ENCODE peak calls at places on chromosomes 4 and X, in eight cellular contexts. P, M, B, Y, Z, E, X and D are unnamed samples.

GRCh38 chr4:93157984-93158383 is 670.6 kb upstream of the ATOH1 start:
- DNase-seq in P (no peak), M (no peak), B (no peak), Y (no peak), Z (no peak), E (no peak), X (no peak), D (peak)

GRCh38 chr4:113537183-113537977 is 224.2 kb downstream of the CAMK2D start:
- DNase-seq in P (no peak), M (no peak), B (no peak), Y (no peak), Z (no peak), E (peak), X (no peak), D (no peak)

GRCh38 chr4:184503869-184504300 is 29.5 kb upstream of the IRF2 start:
- DNase-seq in P (no peak), M (no peak), B (no peak), Y (peak), Z (peak), E (no peak), X (no peak), D (no peak)

GRCh38 chrX:46791927-46792825 is 33.3 kb upstream of the SLC9A7 start:
- DNase-seq in P (no peak), M (no peak), B (no peak), Y (peak), Z (no peak), E (no peak), X (peak), D (peak)

GRCh38 chr4:169156392-169156791 is 114.4 kb downstream of the SH3RF1 start:
- DNase-seq in P (no peak), M (no peak), B (no peak), Y (no peak), Z (no peak), E (no peak), X (no peak), D (no peak)

GRCh38 chr4:22500831-22501714 is 14.8 kb downstream of the ADGRA3 start:
- DNase-seq in P (no peak), M (peak), B (no peak), Y (peak), Z (no peak), E (no peak), X (no peak), D (peak)

GRCh38 chrX:51456246-51456645 is 40.1 kb downstream of the NUDT11 start:
- DNase-seq in P (no peak), M (no peak), B (no peak), Y (peak), Z (no peak), E (no peak), X (peak), D (no peak)

GRCh38 chrX:74422576-74423288 is 1.4 kb downstream of the SLC16A2 start:
- DNase-seq in P (peak), M (no peak), B (peak), Y (peak), Z (no peak), E (peak), X (peak), D (no peak)

GRCh38 chr4:6992728-6993655 is 50.2 kb upstream of the TADA2B start:
- DNase-seq in P (no peak), M (no peak), B (no peak), Y (peak), Z (no peak), E (no peak), X (no peak), D (peak)

GRCh38 chr4:110596431-110596830 is 26.4 kb downstream of the PITX2 start:
- DNase-seq in P (no peak), M (no peak), B (no peak), Y (no peak), Z (no peak), E (no peak), X (no peak), D (no peak)

GRCh38 chr4:168677063-168677462 is 180.2 kb downstream of the PALLD start:
- DNase-seq in P (no peak), M (no peak), B (no peak), Y (no peak), Z (no peak), E (no peak), X (no peak), D (no peak)

GRCh38 chr4:4504783-4505182 is 37.1 kb downstream of the STX18 start:
- DNase-seq in P (no peak), M (no peak), B (no peak), Y (no peak), Z (no peak), E (no peak), X (no peak), D (no peak)

GRCh38 chr4:13261486-13262257 is 222.5 kb downstream of the RAB28 start:
- DNase-seq in P (no peak), M (no peak), B (peak), Y (no peak), Z (no peak), E (no peak), X (no peak), D (no peak)

GRCh38 chr4:29153642-29154041 is 1566.5 kb upstream of the PCDH7 start:
- DNase-seq in P (no peak), M (no peak), B (no peak), Y (no peak), Z (no peak), E (no peak), X (no peak), D (no peak)

GRCh38 chr4:73067971-73068394 is 1.5 kb downstream of the COX18 start:
- DNase-seq in P (no peak), M (no peak), B (no peak), Y (no peak), Z (peak), E (no peak), X (no peak), D (no peak)

GRCh38 chr4:43325220-43325967 is 432.9 kb downstream of the GRXCR1 start:
- DNase-seq in P (no peak), M (no peak), B (no peak), Y (no peak), Z (no peak), E (no peak), X (no peak), D (no peak)

GRCh38 chrX:12973561-12974216 is 1.2 kb upstream of the TMSB4X start:
- DNase-seq in P (peak), M (no peak), B (no peak), Y (no peak), Z (peak), E (no peak), X (peak), D (no peak)

GRCh38 chr4:169039271-169039954 is 29.4 kb upstream of the CBR4 start:
- DNase-seq in P (no peak), M (no peak), B (no peak), Y (no peak), Z (no peak), E (no peak), X (no peak), D (no peak)

GRCh38 chrX:130170752-130171445 is 863 bp upstream of the RAB33A start:
- DNase-seq in P (no peak), M (peak), B (peak), Y (peak), Z (peak), E (peak), X (peak), D (no peak)

GRCh38 chrX:150683536-150684146 is 9.6 kb upstream of the MTMR1 start:
- DNase-seq in P (no peak), M (no peak), B (no peak), Y (peak), Z (no peak), E (no peak), X (no peak), D (peak)

GRCh38 chr4:22434895-22435294 is 81.0 kb downstream of the ADGRA3 start:
- DNase-seq in P (no peak), M (no peak), B (peak), Y (peak), Z (no peak), E (peak), X (peak), D (peak)

GRCh38 chr4:95981591-95981990 is 141.7 kb downstream of the PDHA2 start:
- DNase-seq in P (no peak), M (no peak), B (no peak), Y (no peak), Z (no peak), E (no peak), X (no peak), D (no peak)

GRCh38 chr4:156970501-156971167 is 965 bp downstream of the PDGFC start:
- DNase-seq in P (peak), M (peak), B (peak), Y (peak), Z (no peak), E (peak), X (peak), D (peak)